ENCODE peak calls at places on chromosomes 1 and 21, in ten cellular contexts. I, D, W, P, Z, M, X, V, E and C are unnamed samples.

GRCh38 chr1:9746651-9747050 is 77.1 kb downstream of the CLSTN1 start:
- DNase-seq in I (no peak), D (no peak), W (no peak), P (no peak), Z (no peak), M (no peak), X (no peak), V (no peak), E (no peak), C (no peak)

GRCh38 chr1:50959303-50959912 is 659 bp downstream of the FAF1 start:
- DNase-seq in I (peak; percentile 27), D (no peak), W (no peak), P (peak; percentile 46), Z (no peak), M (peak; percentile 55), X (no peak), V (no peak), E (no peak), C (no peak)

GRCh38 chr1:43822040-43822439 is 111.6 kb upstream of the ARTN start:
- DNase-seq in I (peak; percentile 78), D (no peak), W (no peak), P (peak; percentile 83), Z (no peak), M (peak; percentile 81), X (no peak), V (no peak), E (no peak), C (no peak)

GRCh38 chr1:40857737-40858136 is 4.4 kb downstream of the CITED4 start:
- DNase-seq in I (no peak), D (no peak), W (no peak), P (no peak), Z (no peak), M (no peak), X (no peak), V (no peak), E (no peak), C (no peak)

GRCh38 chr1:10209590-10209904 is 823 bp upstream of the KIF1B start:
- DNase-seq in I (no peak), D (no peak), W (no peak), P (no peak), Z (no peak), M (no peak), X (no peak), V (no peak), E (no peak), C (no peak)

GRCh38 chr1:219757890-219758289 is 145.0 kb upstream of the ZC3H11B start:
- DNase-seq in I (no peak), D (peak; percentile 43), W (no peak), P (no peak), Z (no peak), M (peak; percentile 61), X (no peak), V (no peak), E (no peak), C (peak; percentile 55)

GRCh38 chr21:38319781-38320180 is 63.0 kb downstream of the KCNJ15 start:
- DNase-seq in I (no peak), D (no peak), W (no peak), P (no peak), Z (no peak), M (peak; percentile 83), X (no peak), V (no peak), E (no peak), C (no peak)

GRCh38 chr1:247293047-247293446 is 37.2 kb downstream of the VN1R5 start:
- DNase-seq in I (no peak), D (no peak), W (no peak), P (no peak), Z (no peak), M (no peak), X (no peak), V (no peak), E (no peak), C (no peak)

GRCh38 chr1:153506831-153507413 is 28.9 kb downstream of the S100A6 start:
- DNase-seq in I (peak; percentile 86), D (peak; percentile 94), W (no peak), P (peak; percentile 79), Z (no peak), M (peak; percentile 74), X (no peak), V (no peak), E (peak; percentile 86), C (peak; percentile 88)

GRCh38 chr1:32321712-32322291 is 14.2 kb downstream of the MARCKSL1 start:
- DNase-seq in I (no peak), D (no peak), W (no peak), P (peak; percentile 97), Z (peak; percentile 55), M (no peak), X (no peak), V (no peak), E (no peak), C (no peak)

GRCh38 chr1:88060112-88060673 is 623.9 kb upstream of the PKN2 start:
- DNase-seq in I (no peak), D (no peak), W (no peak), P (no peak), Z (no peak), M (peak; percentile 85), X (no peak), V (no peak), E (no peak), C (no peak)

GRCh38 chr1:160079448-160079847 is 1.9 kb upstream of the KCNJ9 start:
- DNase-seq in I (no peak), D (no peak), W (no peak), P (no peak), Z (no peak), M (no peak), X (no peak), V (no peak), E (no peak), C (no peak)